ENCODE peak calls at places on chromosomes 7 and 10, in six cellular contexts. L is BJ, U is cardiac muscle cell, Z is neural crest cell, D is lower leg skin, H is breast epithelium. M is an unnamed sample.

GRCh38 chr7:16905300-16906044 is 23.7 kb upstream of the AGR3 start:
- DNase-seq in L (no peak), D (no peak), U (peak), H (no peak), Z (no peak), M (no peak)

GRCh38 chr7:47093835-47094234 is 488.1 kb downstream of the TNS3 start:
- DNase-seq in U (no peak), D (no peak), Z (no peak), H (no peak), L (no peak), M (no peak)

GRCh38 chr7:149459540-149460433 is 1.1 kb downstream of the ZNF777 start:
- DNase-seq in D (no peak), U (peak), H (no peak), L (no peak), Z (peak), M (no peak)

GRCh38 chr10:42975005-42975493 is 101.8 kb upstream of the RET start:
- DNase-seq in D (peak), H (no peak), U (no peak), Z (no peak), L (no peak), M (peak)

GRCh38 chr7:128408709-128409434 is 910 bp downstream of the IMPDH1 start:
- DNase-seq in Z (no peak), D (peak), H (no peak), U (no peak), L (no peak), M (peak)

GRCh38 chr7:130909161-130909836 is 175.3 kb upstream of the KLF14 start:
- DNase-seq in H (no peak), L (no peak), Z (no peak), U (no peak), D (peak), M (no peak)

GRCh38 chr7:72540106-72540611 is 128.0 kb upstream of the CALN1 start:
- DNase-seq in U (no peak), L (no peak), Z (no peak), H (no peak), D (no peak), M (no peak)

GRCh38 chr7:116487907-116488521 is 11.5 kb upstream of the CAV2 start:
- DNase-seq in Z (no peak), U (no peak), D (no peak), H (no peak), L (no peak), M (no peak)

GRCh38 chr7:142796501-142797341 is 26.0 kb downstream of the PRSS2 start:
- DNase-seq in D (peak), Z (no peak), H (no peak), U (peak), L (no peak), M (no peak)

GRCh38 chr7:516606-517456 is 2.8 kb downstream of the PDGFA start:
- DNase-seq in D (no peak), H (no peak), Z (no peak), U (peak), L (no peak), M (no peak)

GRCh38 chr7:77655361-77655760 is 40.9 kb upstream of the RSBN1L start:
- DNase-seq in U (no peak), D (no peak), L (no peak), H (no peak), Z (no peak), M (no peak)

GRCh38 chr10:48309711-48310226 is 3.3 kb downstream of the MAPK8 start:
- DNase-seq in Z (no peak), L (no peak), D (no peak), U (no peak), H (no peak), M (no peak)

GRCh38 chr10:122019414-122019975 is 30.5 kb downstream of the TACC2 start:
- DNase-seq in D (no peak), H (peak), U (no peak), L (no peak), Z (no peak), M (no peak)

GRCh38 chr7:102454423-102454822 is 10.2 kb downstream of the ALKBH4 start:
- DNase-seq in D (no peak), H (no peak), L (no peak), U (no peak), Z (no peak), M (no peak)

GRCh38 chr10:87723500-87723899 is 63.8 kb downstream of the PAPSS2 start:
- DNase-seq in L (no peak), U (no peak), D (no peak), Z (no peak), H (no peak), M (no peak)

GRCh38 chr10:14975672-14976273 is 16.6 kb downstream of the MEIG1 start:
- DNase-seq in L (no peak), U (no peak), H (no peak), Z (no peak), D (no peak), M (no peak)

GRCh38 chr10:68095176-68095575 is 14.1 kb upstream of the MYPN start:
- DNase-seq in U (no peak), D (no peak), Z (no peak), H (no peak), L (peak), M (no peak)

GRCh38 chr10:119517235-119518141 is 25.0 kb downstream of the RGS10 start:
- DNase-seq in H (no peak), D (peak), U (no peak), Z (no peak), L (no peak), M (no peak)

GRCh38 chr10:69567920-69568319 is 5.3 kb downstream of the NEUROG3 start:
- DNase-seq in Z (peak), H (no peak), L (no peak), D (peak), U (peak), M (no peak)

GRCh38 chr10:114276671-114277070 is 37.6 kb downstream of the VWA2 start:
- DNase-seq in H (no peak), D (peak), L (no peak), Z (no peak), U (no peak), M (no peak)

GRCh38 chr10:99234739-99235468 is 748 bp downstream of the HPSE2 start:
- DNase-seq in U (no peak), D (no peak), L (no peak), H (no peak), Z (no peak), M (no peak)

GRCh38 chr7:5528815-5529442 is 105.3 kb upstream of the TNRC18 start:
- DNase-seq in L (no peak), H (peak), U (no peak), Z (no peak), D (no peak), M (no peak)

GRCh38 chr7:100472854-100473499 is 6.0 kb downstream of the TSC22D4 start:
- DNase-seq in U (no peak), Z (no peak), D (no peak), H (no peak), L (no peak), M (no peak)

GRCh38 chr10:114682532-114682931 is 24.5 kb upstream of the ABLIM1 start:
- DNase-seq in D (no peak), Z (no peak), L (no peak), U (no peak), H (no peak), M (no peak)

GRCh38 chr10:81820418-81820817 is 54.6 kb upstream of the NRG3 start:
- DNase-seq in Z (no peak), H (no peak), D (no peak), U (peak), L (no peak), M (no peak)
- TF ChIP-seq CTCF in Z (peak), H (no peak), D (no peak), U (no peak), L (no peak), M (no peak)

GRCh38 chr10:12479437-12479844 is 130.1 kb downstream of the CAMK1D start:
- DNase-seq in U (no peak), D (no peak), Z (no peak), H (no peak), L (no peak), M (no peak)

GRCh38 chr10:12482586-12482985 is 133.2 kb downstream of the CAMK1D start:
- DNase-seq in H (no peak), D (no peak), U (peak), L (no peak), Z (no peak), M (no peak)

GRCh38 chr10:12479924-12480323 is 130.6 kb downstream of the CAMK1D start:
- DNase-seq in L (no peak), H (no peak), Z (no peak), D (no peak), U (no peak), M (no peak)

GRCh38 chr10:12481956-12482355 is 132.6 kb downstream of the CAMK1D start:
- DNase-seq in L (no peak), D (no peak), Z (no peak), H (no peak), U (no peak), M (no peak)

DNA sequence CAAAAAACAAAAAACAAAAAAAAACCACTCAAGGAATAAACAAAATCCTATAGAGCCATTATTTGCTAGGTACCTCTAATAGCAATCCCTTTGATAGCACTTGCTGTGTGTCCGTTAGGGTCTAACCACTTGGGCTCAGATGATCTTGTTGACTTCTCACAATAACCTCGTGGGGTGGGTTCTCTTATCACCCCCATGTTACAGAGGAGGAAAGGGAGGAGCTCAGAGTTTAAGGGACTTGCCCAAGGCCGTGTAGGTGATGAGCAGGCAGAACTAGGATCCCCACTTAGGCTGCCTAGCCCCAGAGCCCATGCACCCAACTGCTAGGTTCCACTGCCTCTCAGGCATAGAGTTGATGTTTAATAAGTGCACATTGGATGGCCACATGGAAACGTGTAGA is 131.1 kb downstream of the CAMK1D start:
- DNase-seq in U (no peak), Z (no peak), D (no peak), H (no peak), L (no peak), M (no peak)
- TF ChIP-seq CTCF in U (no peak), Z (no peak), D (no peak), H (no peak), L (no peak), M (no peak)

DNA sequence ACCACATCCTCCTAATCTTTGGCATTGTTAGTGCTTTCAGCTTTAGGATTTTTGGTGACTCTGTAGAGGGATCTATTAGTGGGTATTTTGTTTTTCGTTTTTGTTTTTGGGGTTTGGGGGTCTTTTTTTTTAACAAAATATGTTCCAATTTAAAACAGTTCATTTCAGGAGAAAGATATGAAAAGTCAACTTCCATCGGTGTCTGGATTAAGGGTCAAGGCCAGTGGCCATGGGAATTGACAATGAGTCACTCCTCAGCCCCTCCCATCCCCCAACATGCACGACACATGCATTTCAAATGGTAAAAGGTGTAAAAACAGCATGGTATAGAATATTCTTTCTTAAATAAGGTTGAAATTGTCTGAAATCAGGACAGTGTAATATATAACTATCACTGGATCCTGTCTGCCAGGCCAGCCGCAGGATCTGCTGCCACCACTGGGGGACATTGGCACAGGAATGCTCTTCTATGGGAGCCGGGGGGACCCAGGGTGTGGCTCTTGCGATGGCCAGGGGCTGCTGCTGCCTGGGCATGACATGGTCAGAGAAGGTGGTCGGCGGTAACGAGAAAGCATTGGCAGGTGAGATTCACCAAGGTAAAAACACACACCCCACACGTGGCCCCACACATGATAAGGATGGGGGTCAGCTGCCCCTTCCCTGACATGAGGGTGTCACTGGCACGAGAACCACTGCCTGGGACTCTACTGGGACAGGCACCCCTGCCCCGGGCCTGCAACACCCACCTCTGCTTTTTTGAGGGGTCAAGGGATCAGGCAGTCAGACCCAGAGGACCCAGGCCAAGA is 126.2 kb upstream of the KCTD7 start:
- DNase-seq in H (no peak), L (no peak), Z (no peak), D (no peak), U (no peak), M (no peak)
- TF ChIP-seq CTCF in H (no peak), L (peak), Z (peak), D (no peak), U (peak), M (no peak)

GRCh38 chr10:34824870-34825269 is 9.8 kb upstream of the PARD3 start:
- DNase-seq in Z (no peak), H (no peak), L (no peak), D (peak), U (no peak), M (no peak)
- TF ChIP-seq CTCF in Z (no peak), H (no peak), L (peak), D (no peak), U (peak), M (no peak)

GRCh38 chr10:102434251-102434913 is 2.0 kb upstream of the CUEDC2 start:
- DNase-seq in H (no peak), D (no peak), Z (no peak), L (no peak), U (no peak), M (no peak)

GRCh38 chr10:102435098-102435497 is 2.7 kb upstream of the CUEDC2 start:
- DNase-seq in U (no peak), H (no peak), Z (no peak), D (no peak), L (no peak), M (no peak)

GRCh38 chr10:102433619-102434046 is 1.3 kb upstream of the CUEDC2 start:
- DNase-seq in H (no peak), Z (no peak), U (no peak), D (no peak), L (no peak), M (no peak)

GRCh38 chr10:102431452-102432124 is 786 bp downstream of the CUEDC2 start:
- DNase-seq in H (no peak), U (no peak), L (no peak), Z (no peak), D (no peak), M (no peak)

DNA sequence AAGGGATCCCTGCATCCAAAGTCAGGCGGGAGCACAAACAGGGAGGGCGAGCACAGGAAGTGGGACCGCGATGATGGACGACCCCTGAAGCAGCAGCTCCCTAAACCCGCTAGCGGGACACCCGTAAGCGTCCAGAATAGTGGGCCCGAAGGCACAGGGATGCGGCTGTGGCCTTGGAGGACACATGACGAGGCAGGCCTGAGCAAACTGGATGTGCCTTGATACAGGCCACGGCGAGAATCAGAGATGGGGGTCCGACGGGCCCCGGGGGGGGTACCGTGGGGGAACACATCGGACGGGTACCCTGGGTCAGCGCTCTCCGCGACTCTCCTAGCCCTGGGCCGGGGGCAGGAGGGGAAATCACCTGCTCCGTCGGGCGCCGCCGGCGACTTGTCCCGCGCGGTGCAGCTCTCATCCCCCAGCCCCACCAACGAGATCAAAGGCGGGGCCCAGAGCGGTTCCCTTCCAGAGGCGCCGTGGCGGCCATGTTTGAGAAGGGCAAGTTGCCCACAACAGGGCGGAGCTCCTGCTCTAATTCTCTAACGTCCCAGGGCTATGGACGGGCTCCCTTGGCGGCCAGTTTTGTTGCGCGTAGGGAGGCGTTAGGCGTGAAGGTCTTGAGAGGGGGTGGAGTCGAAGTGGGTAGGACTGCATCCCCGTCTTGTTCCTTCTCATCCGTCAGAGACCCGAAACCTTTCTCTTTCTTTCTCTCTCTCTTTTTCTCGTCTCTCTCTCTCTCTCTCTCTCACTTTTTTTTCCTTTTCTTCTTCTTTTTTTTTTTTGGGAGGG is at the start of gene CUEDC2:
- DNase-seq in Z (peak), D (peak), H (peak), L (peak), U (peak), M (peak)
- TF ChIP-seq CTCF in Z (no peak), D (no peak), H (no peak), L (peak), U (no peak), M (no peak)

GRCh38 chr7:30315589-30315988 is 31.2 kb downstream of the ZNRF2 start:
- DNase-seq in Z (no peak), L (no peak), D (no peak), H (no peak), U (no peak), M (no peak)
- TF ChIP-seq CTCF in Z (no peak), L (no peak), D (no peak), H (no peak), U (no peak), M (no peak)

DNA sequence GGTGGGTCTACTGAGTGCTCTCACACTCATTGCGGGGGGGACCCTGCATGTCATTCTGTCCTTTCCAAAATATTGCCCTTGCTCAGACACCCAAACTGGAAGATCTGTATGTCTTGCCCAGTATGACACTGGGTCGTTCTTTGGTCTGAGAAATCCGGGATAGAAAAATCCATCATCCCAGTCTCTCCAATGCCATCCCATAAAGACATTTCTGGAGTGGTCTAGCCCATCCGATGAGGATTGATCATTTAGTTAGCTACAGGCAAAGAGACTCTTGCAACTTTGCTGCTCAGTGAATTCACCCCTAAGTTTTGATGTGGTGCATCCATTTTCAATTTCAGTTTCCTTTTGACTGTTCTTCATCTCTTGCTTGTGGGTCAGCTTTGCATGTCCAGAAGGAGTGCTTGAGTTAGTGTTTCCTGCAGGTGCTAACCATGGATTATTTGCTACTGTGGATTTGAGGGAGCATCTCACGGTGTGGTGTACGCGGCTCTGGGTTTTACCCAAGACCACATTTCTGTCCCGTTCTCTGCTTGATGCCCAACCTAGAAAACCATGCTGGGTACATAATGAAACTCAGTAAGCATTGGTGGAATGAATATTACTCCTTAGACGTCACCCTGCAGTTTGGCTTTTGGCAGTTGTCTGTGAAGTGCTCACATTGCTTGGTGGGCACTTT is 247.0 kb upstream of the MKI67 start:
- DNase-seq in H (no peak), D (no peak), Z (no peak), L (no peak), U (no peak), M (no peak)
- TF ChIP-seq CTCF in H (no peak), D (no peak), Z (no peak), L (no peak), U (no peak), M (no peak)

GRCh38 chr7:95527033-95527775 is 41.5 kb downstream of the ASB4 start:
- DNase-seq in Z (peak), H (peak), L (no peak), U (peak), D (peak), M (no peak)

GRCh38 chr7:95525503-95525902 is 39.8 kb downstream of the ASB4 start:
- DNase-seq in U (no peak), L (no peak), H (no peak), Z (no peak), D (no peak), M (no peak)

GRCh38 chr7:95526128-95526738 is 40.5 kb downstream of the ASB4 start:
- DNase-seq in Z (no peak), D (no peak), H (no peak), L (no peak), U (no peak), M (no peak)

GRCh38 chr7:95529701-95530100 is 44.0 kb downstream of the ASB4 start:
- DNase-seq in H (no peak), U (no peak), Z (no peak), D (no peak), L (no peak), M (no peak)

DNA sequence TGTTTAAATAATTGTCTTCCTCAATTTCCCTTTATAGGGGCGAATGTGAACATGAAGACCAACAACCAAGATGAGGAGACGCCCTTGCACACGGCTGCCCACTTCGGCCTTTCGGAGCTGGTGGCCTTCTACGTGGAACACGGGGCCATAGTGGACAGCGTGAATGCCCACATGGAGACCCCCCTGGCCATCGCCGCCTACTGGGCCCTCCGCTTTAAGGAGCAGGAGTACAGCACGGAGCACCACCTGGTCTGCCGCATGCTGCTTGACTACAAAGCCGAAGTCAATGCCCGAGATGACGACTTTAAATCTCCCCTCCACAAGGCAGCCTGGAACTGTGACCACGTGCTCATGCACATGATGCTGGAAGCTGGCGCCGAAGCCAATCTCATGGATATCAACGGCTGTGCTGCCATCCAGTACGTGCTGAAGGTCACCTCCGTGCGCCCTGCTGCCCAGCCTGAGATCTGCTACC is 42.1 kb downstream of the ASB4 start:
- DNase-seq in H (no peak), D (no peak), U (no peak), Z (no peak), L (no peak), M (no peak)
- TF ChIP-seq CTCF in H (peak), D (no peak), U (no peak), Z (no peak), L (no peak), M (no peak)

M was measured in omental fat pad.